ENCODE peak calls at places on chromosomes 6 and 20, in seven cellular contexts. One of them, this sample, is unnamed.

GRCh38 chr6:149581349-149581748 is 15.2 kb downstream of the GINM1 start:
- DNase-seq in SK-N-SH: no peak
- DNase-seq in endothelial cell of umbilical vein: no peak
- DNase-seq in HCT116: no peak
- DNase-seq in GM12878: no peak
- DNase-seq in HepG2: no peak
- DNase-seq in K562: no peak
- DNase-seq in this sample: no peak

GRCh38 chr6:160930547-160931377 is 60.8 kb upstream of the MAP3K4 start:
- DNase-seq in SK-N-SH: peak; percentile 86
- DNase-seq in endothelial cell of umbilical vein: peak; percentile 59
- DNase-seq in HCT116: peak; percentile 23
- DNase-seq in GM12878: no peak
- DNase-seq in HepG2: peak; percentile 30
- DNase-seq in K562: no peak
- DNase-seq in this sample: peak; percentile 90

GRCh38 chr6:7198833-7199800 is 91.4 kb downstream of the RREB1 start:
- DNase-seq in SK-N-SH: no peak
- DNase-seq in endothelial cell of umbilical vein: no peak
- DNase-seq in HCT116: no peak
- DNase-seq in GM12878: no peak
- DNase-seq in HepG2: no peak
- DNase-seq in K562: peak; percentile 71
- DNase-seq in this sample: no peak

GRCh38 chr6:132107896-132108295 is 156.7 kb upstream of the CCN2 start:
- DNase-seq in SK-N-SH: no peak
- DNase-seq in endothelial cell of umbilical vein: no peak
- DNase-seq in HCT116: no peak
- DNase-seq in GM12878: no peak
- DNase-seq in HepG2: no peak
- DNase-seq in K562: no peak
- DNase-seq in this sample: no peak

GRCh38 chr20:47652301-47652700 is 133.0 kb downstream of the SULF2 start:
- DNase-seq in SK-N-SH: no peak
- DNase-seq in endothelial cell of umbilical vein: no peak
- DNase-seq in HCT116: no peak
- DNase-seq in GM12878: no peak
- DNase-seq in HepG2: no peak
- DNase-seq in K562: no peak
- DNase-seq in this sample: no peak

GRCh38 chr6:15491255-15491985 is 171.4 kb downstream of the DTNBP1 start:
- DNase-seq in SK-N-SH: peak; percentile 70
- DNase-seq in endothelial cell of umbilical vein: peak; percentile 54
- DNase-seq in HCT116: peak; percentile 21
- DNase-seq in GM12878: peak; percentile 17
- DNase-seq in HepG2: peak; percentile 94
- DNase-seq in K562: peak; percentile 73
- DNase-seq in this sample: peak; percentile 77

GRCh38 chr6:90643366-90643765 is 56.5 kb upstream of the MAP3K7 start:
- DNase-seq in SK-N-SH: no peak
- DNase-seq in endothelial cell of umbilical vein: no peak
- DNase-seq in HCT116: no peak
- DNase-seq in GM12878: no peak
- DNase-seq in HepG2: no peak
- DNase-seq in K562: no peak
- DNase-seq in this sample: no peak

GRCh38 chr20:14712302-14712739 is 374.9 kb upstream of the FLRT3 start:
- DNase-seq in SK-N-SH: no peak
- DNase-seq in endothelial cell of umbilical vein: no peak
- DNase-seq in HCT116: no peak
- DNase-seq in GM12878: no peak
- DNase-seq in HepG2: no peak
- DNase-seq in K562: no peak
- DNase-seq in this sample: no peak

GRCh38 chr20:43975096-43975768 is 60.6 kb downstream of the TOX2 start:
- DNase-seq in SK-N-SH: no peak
- DNase-seq in endothelial cell of umbilical vein: no peak
- DNase-seq in HCT116: peak; percentile 86
- DNase-seq in GM12878: no peak
- DNase-seq in HepG2: no peak
- DNase-seq in K562: no peak
- DNase-seq in this sample: no peak

GRCh38 chr6:33896391-33897192 is 92.8 kb upstream of the MLN start:
- DNase-seq in SK-N-SH: no peak
- DNase-seq in endothelial cell of umbilical vein: no peak
- DNase-seq in HCT116: no peak
- DNase-seq in GM12878: no peak
- DNase-seq in HepG2: no peak
- DNase-seq in K562: peak; percentile 67
- DNase-seq in this sample: no peak

GRCh38 chr6:80541186-80541585 is 434.7 kb downstream of the BCKDHB start:
- DNase-seq in SK-N-SH: no peak
- DNase-seq in endothelial cell of umbilical vein: no peak
- DNase-seq in HCT116: peak; percentile 69
- DNase-seq in GM12878: no peak
- DNase-seq in HepG2: no peak
- DNase-seq in K562: no peak
- DNase-seq in this sample: no peak

GRCh38 chr6:54493138-54493537 is 184.9 kb downstream of the TINAG start:
- DNase-seq in SK-N-SH: no peak
- DNase-seq in endothelial cell of umbilical vein: peak; percentile 56
- DNase-seq in HCT116: peak; percentile 29
- DNase-seq in GM12878: no peak
- DNase-seq in HepG2: no peak
- DNase-seq in K562: no peak
- DNase-seq in this sample: no peak

GRCh38 chr6:31057426-31058003 is 47.2 kb downstream of the MUC22 start:
- DNase-seq in SK-N-SH: no peak
- DNase-seq in endothelial cell of umbilical vein: no peak
- DNase-seq in HCT116: no peak
- DNase-seq in GM12878: no peak
- DNase-seq in HepG2: no peak
- DNase-seq in K562: no peak
- DNase-seq in this sample: no peak

GRCh38 chr20:36311141-36311853 is 5.2 kb downstream of the DLGAP4 start:
- DNase-seq in SK-N-SH: no peak
- DNase-seq in endothelial cell of umbilical vein: no peak
- DNase-seq in HCT116: no peak
- DNase-seq in GM12878: no peak
- DNase-seq in HepG2: no peak
- DNase-seq in K562: no peak
- DNase-seq in this sample: no peak

GRCh38 chr6:15410752-15411151 is 164.9 kb downstream of the JARID2 start:
- DNase-seq in SK-N-SH: no peak
- DNase-seq in endothelial cell of umbilical vein: no peak
- DNase-seq in HCT116: no peak
- DNase-seq in GM12878: no peak
- DNase-seq in HepG2: no peak
- DNase-seq in K562: no peak
- DNase-seq in this sample: no peak

GRCh38 chr6:26472549-26473245 is 14.9 kb downstream of the BTN2A1 start:
- DNase-seq in SK-N-SH: no peak
- DNase-seq in endothelial cell of umbilical vein: no peak
- DNase-seq in HCT116: no peak
- DNase-seq in GM12878: no peak
- DNase-seq in HepG2: no peak
- DNase-seq in K562: no peak
- DNase-seq in this sample: no peak
- TF ChIP-seq MAX in SK-N-SH: no peak
- TF ChIP-seq MAX in endothelial cell of umbilical vein: no peak
- TF ChIP-seq MAX in HCT116: no peak
- TF ChIP-seq MAX in GM12878: no peak
- TF ChIP-seq MAX in HepG2: no peak
- TF ChIP-seq MAX in K562: peak; percentile 14
- TF ChIP-seq MAX in this sample: no peak

DNA sequence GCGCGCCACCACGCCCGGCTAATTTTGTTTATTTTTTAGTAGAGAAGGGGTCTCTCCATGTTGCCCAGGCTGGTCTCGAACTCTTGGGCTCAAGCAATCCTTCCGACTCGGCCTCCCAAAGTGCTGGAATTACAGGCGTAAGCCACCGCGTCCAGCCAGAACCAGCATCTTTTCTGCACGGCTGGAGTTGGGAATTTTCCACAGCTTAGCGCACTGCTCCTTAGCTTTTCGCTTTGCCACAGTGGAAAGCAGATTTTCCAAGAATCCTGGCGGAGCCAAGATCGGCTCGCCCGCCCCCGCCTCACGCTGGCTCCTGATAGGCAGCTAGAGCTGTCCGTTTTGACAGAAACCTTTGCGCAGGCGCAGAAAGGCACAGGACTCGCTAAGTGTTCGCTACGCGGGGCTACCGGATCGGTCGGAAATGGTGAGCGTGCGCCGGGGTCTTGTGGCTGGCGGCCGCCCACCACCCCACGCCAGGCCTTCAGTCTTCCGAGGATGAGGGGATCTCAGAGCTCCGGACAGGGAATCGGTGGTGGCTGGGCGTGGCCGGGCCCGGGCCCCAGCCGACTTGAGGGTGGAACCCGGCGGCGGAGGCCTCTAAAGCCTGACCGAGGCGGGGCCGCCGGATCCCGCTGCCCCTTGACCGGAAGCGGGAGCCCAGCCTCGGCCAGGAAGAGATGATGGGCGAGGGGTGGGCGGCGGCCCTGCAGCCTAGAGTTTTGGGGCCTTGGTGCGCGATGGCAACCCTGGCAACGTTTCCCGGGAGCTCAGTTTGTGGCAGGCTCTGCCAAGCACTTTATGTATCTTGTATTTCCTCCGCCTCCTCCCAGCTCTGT is at the start of gene DYNLRB1:
- DNase-seq in SK-N-SH: peak; percentile 93
- DNase-seq in endothelial cell of umbilical vein: peak; percentile 98
- DNase-seq in HCT116: peak; percentile 87
- DNase-seq in GM12878: peak; percentile 68
- DNase-seq in HepG2: peak; percentile 98
- DNase-seq in K562: peak; percentile 95
- DNase-seq in this sample: peak; percentile 79
- H3K9ac ChIP-seq in SK-N-SH: peak within 1 kb of the TSS; percentile 92
- H3K9ac ChIP-seq in endothelial cell of umbilical vein: peak within 1 kb of the TSS; percentile 84
- H3K9ac ChIP-seq in HCT116: peak within 1 kb of the TSS; percentile 74
- H3K9ac ChIP-seq in GM12878: peak within 1 kb of the TSS; percentile 86
- H3K9ac ChIP-seq in HepG2: peak within 1 kb of the TSS; percentile 86
- H3K9ac ChIP-seq in K562: peak within 1 kb of the TSS; percentile 97
- H3K9ac ChIP-seq in this sample: peak within 1 kb of the TSS; percentile 88

GRCh38 chr6:152573762-152574161 is 63.4 kb downstream of the SYNE1 start:
- DNase-seq in SK-N-SH: no peak
- DNase-seq in endothelial cell of umbilical vein: no peak
- DNase-seq in HCT116: no peak
- DNase-seq in GM12878: no peak
- DNase-seq in HepG2: no peak
- DNase-seq in K562: no peak
- DNase-seq in this sample: no peak
- TF ChIP-seq MAX in SK-N-SH: no peak
- TF ChIP-seq MAX in endothelial cell of umbilical vein: no peak
- TF ChIP-seq MAX in HCT116: no peak
- TF ChIP-seq MAX in GM12878: no peak
- TF ChIP-seq MAX in HepG2: no peak
- TF ChIP-seq MAX in K562: no peak
- TF ChIP-seq MAX in this sample: no peak

GRCh38 chr20:31605902-31606677 is 1.0 kb downstream of the ID1 start:
- DNase-seq in SK-N-SH: peak; percentile 52
- DNase-seq in endothelial cell of umbilical vein: peak; percentile 36
- DNase-seq in HCT116: no peak
- DNase-seq in GM12878: no peak
- DNase-seq in HepG2: peak; percentile 47
- DNase-seq in K562: no peak
- DNase-seq in this sample: no peak

GRCh38 chr20:31603822-31604566 is 1.1 kb upstream of the ID1 start:
- DNase-seq in SK-N-SH: peak; percentile 90
- DNase-seq in endothelial cell of umbilical vein: peak; percentile 97
- DNase-seq in HCT116: peak; percentile 96
- DNase-seq in GM12878: peak; percentile 28
- DNase-seq in HepG2: peak; percentile 100
- DNase-seq in K562: peak; percentile 87
- DNase-seq in this sample: peak; percentile 96

GRCh38 chr20:31604567-31605030 is 490 bp upstream of the ID1 start:
- DNase-seq in SK-N-SH: no peak
- DNase-seq in endothelial cell of umbilical vein: no peak
- DNase-seq in HCT116: no peak
- DNase-seq in GM12878: no peak
- DNase-seq in HepG2: peak; percentile 48
- DNase-seq in K562: no peak
- DNase-seq in this sample: no peak

GRCh38 chr20:31606678-31606927 is 1.5 kb downstream of the ID1 start:
- DNase-seq in SK-N-SH: no peak
- DNase-seq in endothelial cell of umbilical vein: no peak
- DNase-seq in HCT116: no peak
- DNase-seq in GM12878: no peak
- DNase-seq in HepG2: no peak
- DNase-seq in K562: no peak
- DNase-seq in this sample: no peak

DNA sequence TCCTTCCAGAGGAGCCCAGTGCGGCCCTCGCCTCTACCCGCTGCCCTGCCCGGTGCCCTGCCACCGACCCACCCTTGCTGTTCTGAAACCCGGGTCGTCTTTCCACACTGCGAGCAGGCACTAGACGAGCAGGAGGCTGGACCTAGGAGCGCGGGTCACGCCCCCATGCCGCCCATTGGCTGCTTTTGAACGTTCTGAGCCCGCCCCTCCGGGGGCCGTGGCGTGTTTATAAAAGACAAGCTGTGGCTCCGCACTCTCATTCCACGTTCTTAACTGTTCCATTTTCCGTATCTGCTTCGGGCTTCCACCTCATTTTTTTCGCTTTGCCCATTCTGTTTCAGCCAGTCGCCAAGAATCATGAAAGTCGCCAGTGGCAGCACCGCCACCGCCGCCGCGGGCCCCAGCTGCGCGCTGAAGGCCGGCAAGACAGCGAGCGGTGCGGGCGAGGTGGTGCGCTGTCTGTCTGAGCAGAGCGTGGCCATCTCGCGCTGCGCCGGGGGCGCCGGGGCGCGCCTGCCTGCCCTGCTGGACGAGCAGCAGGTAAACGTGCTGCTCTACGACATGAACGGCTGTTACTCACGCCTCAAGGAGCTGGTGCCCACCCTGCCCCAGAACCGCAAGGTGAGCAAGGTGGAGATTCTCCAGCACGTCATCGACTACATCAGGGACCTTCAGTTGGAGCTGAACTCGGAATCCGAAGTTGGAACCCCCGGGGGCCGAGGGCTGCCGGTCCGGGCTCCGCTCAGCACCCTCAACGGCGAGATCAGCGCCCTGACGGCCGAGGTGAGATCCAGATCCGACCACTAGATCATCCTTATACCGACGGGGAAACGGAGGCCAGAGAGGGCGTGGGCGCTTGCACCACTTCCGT is at the start of gene ID1:
- DNase-seq in SK-N-SH: peak; percentile 92
- DNase-seq in endothelial cell of umbilical vein: peak; percentile 95
- DNase-seq in HCT116: peak; percentile 95
- DNase-seq in GM12878: no peak
- DNase-seq in HepG2: peak; percentile 99
- DNase-seq in K562: peak; percentile 92
- DNase-seq in this sample: peak; percentile 84
- H3K9ac ChIP-seq in SK-N-SH: peak within 1 kb of the TSS; percentile 100
- H3K9ac ChIP-seq in endothelial cell of umbilical vein: peak within 1 kb of the TSS; percentile 99
- H3K9ac ChIP-seq in HCT116: peak within 1 kb of the TSS; percentile 99
- H3K9ac ChIP-seq in GM12878: peak within 1 kb of the TSS; percentile 5
- H3K9ac ChIP-seq in HepG2: peak within 1 kb of the TSS; percentile 99
- H3K9ac ChIP-seq in K562: peak within 1 kb of the TSS; percentile 99
- H3K9ac ChIP-seq in this sample: peak within 1 kb of the TSS; percentile 95